ENCODE peak calls at places on chromosomes 4 and X, in seven cellular contexts. Z is stimulated activated CD8-positive, alpha-beta memory T cell treated with anti-CD3 and anti-CD28 coated beads, Interleukin-2, amount 100 ng/mL, for 1 hour; E is amniotic stem cell; D is fibroblast of mammary gland; P is activated CD4-positive, CD25-positive, alpha-beta regulatory T cell; O is HuH-7; I is T-helper 1 cell. T is an unnamed sample.

GRCh38 chr4:8177544-8177943 is 18.9 kb upstream of the ABLIM2 start:
- DNase-seq in Z (no peak), E (no peak), D (no peak), P (no peak), O (no peak), I (no peak), T (no peak)

GRCh38 chr4:7398104-7398423 is 36.7 kb downstream of the PSAPL1 start:
- DNase-seq in Z (no peak), E (no peak), D (peak), P (no peak), O (no peak), I (no peak), T (peak)

GRCh38 chr4:113781439-113782040 is 20.0 kb upstream of the CAMK2D start:
- DNase-seq in Z (no peak), E (peak), D (peak), P (no peak), O (peak), I (no peak), T (no peak)

GRCh38 chr4:7938513-7939376 is 916 bp downstream of the AFAP1 start:
- DNase-seq in Z (no peak), E (no peak), D (peak), P (peak), O (no peak), I (peak), T (no peak)

GRCh38 chr4:105588252-105588651 is 35.8 kb downstream of the ARHGEF38 start:
- DNase-seq in Z (no peak), E (no peak), D (no peak), P (no peak), O (no peak), I (no peak), T (no peak)

GRCh38 chr4:142497606-142498005 is 348.5 kb downstream of the INPP4B start:
- DNase-seq in Z (no peak), E (no peak), D (no peak), P (no peak), O (no peak), I (no peak), T (no peak)

GRCh38 chr4:76689079-76689817 is 208.7 kb downstream of the SOWAHB start:
- DNase-seq in Z (no peak), E (no peak), D (no peak), P (no peak), O (peak), I (no peak), T (peak)

GRCh38 chr4:159443975-159444374 is 341.1 kb downstream of the RAPGEF2 start:
- DNase-seq in Z (no peak), E (no peak), D (no peak), P (no peak), O (no peak), I (no peak), T (no peak)

GRCh38 chr4:147901388-147901787 is 169.5 kb downstream of the ARHGAP10 start:
- DNase-seq in Z (no peak), E (no peak), D (no peak), P (no peak), O (no peak), I (no peak), T (no peak)

GRCh38 chr4:72006576-72006975 is 25.2 kb upstream of the NPFFR2 start:
- DNase-seq in Z (no peak), E (peak), D (peak), P (no peak), O (no peak), I (no peak), T (no peak)

GRCh38 chrX:117996918-117997480 is 119.6 kb downstream of the KLHL13 start:
- DNase-seq in Z (no peak), E (no peak), D (peak), P (no peak), O (no peak), I (no peak), T (no peak)

GRCh38 chr4:109649872-109650271 is 53.4 kb downstream of the CASP6 start:
- DNase-seq in Z (no peak), E (no peak), D (no peak), P (no peak), O (no peak), I (no peak), T (no peak)

GRCh38 chrX:124018031-124018430 is 56.5 kb downstream of the STAG2 start:
- DNase-seq in Z (no peak), E (no peak), D (peak), P (no peak), O (no peak), I (no peak), T (no peak)